ENCODE peak calls at places on chromosomes 7 and 10, in seven cellular contexts. X is iris pigment epithelial cell, F is nephron progenitor cell, J is DMS79 treated with DMSO at 0.1 percent for 48 hours, H is ureter, Z is H4, G is brain microvascular endothelial cell. V is an unnamed sample.

GRCh38 chr7:19117081-19117869 is at the start of gene TWIST1:
- DNase-seq in X (peak; percentile 97), F (peak; percentile 70), J (no peak), H (peak; percentile 66), Z (peak; percentile 92), G (peak; percentile 86), V (no peak)

GRCh38 chr7:12941512-12941911 is 254.1 kb downstream of the ARL4A start:
- DNase-seq in X (peak; percentile 12), F (no peak), J (no peak), H (no peak), Z (no peak), G (no peak), V (no peak)

GRCh38 chr10:72297281-72297967 is 23.7 kb downstream of the DDIT4 start:
- DNase-seq in X (peak; percentile 99), F (no peak), J (no peak), H (peak; percentile 92), Z (peak; percentile 87), G (peak; percentile 98), V (peak; percentile 79)

GRCh38 chr7:127393370-127394058 is 1.0 kb upstream of the ZNF800 start:
- DNase-seq in X (peak; percentile 21), F (peak; percentile 12), J (peak; percentile 49), H (peak; percentile 42), Z (no peak), G (no peak), V (no peak)

GRCh38 chr7:4681922-4682620 is at the start of gene FOXK1:
- DNase-seq in X (peak; percentile 69), F (peak; percentile 87), J (peak; percentile 48), H (peak; percentile 77), Z (peak; percentile 77), G (no peak), V (peak; percentile 78)

GRCh38 chr10:112775347-112775746 is 174.7 kb upstream of the TCF7L2 start:
- DNase-seq in X (peak; percentile 15), F (no peak), J (no peak), H (no peak), Z (no peak), G (no peak), V (no peak)

GRCh38 chr10:80283536-80284199 is 5.8 kb downstream of the MAT1A start:
- DNase-seq in X (no peak), F (no peak), J (no peak), H (no peak), Z (peak; percentile 2), G (no peak), V (no peak)

GRCh38 chr10:72954596-72955569 is at the start of gene PLA2G12B:
- DNase-seq in X (no peak), F (no peak), J (peak; percentile 70), H (no peak), Z (no peak), G (no peak), V (no peak)

GRCh38 chr7:131502810-131503545 is 53.5 kb downstream of the PODXL start:
- DNase-seq in X (peak; percentile 68), F (no peak), J (no peak), H (no peak), Z (no peak), G (peak; percentile 55), V (no peak)

GRCh38 chr10:110420401-110421193 is 77.1 kb upstream of the DUSP5 start:
- DNase-seq in X (peak; percentile 57), F (no peak), J (peak; percentile 37), H (no peak), Z (peak; percentile 71), G (no peak), V (peak; percentile 60)

GRCh38 chr7:25031432-25031831 is 51.5 kb upstream of the OSBPL3 start:
- DNase-seq in X (no peak), F (no peak), J (no peak), H (no peak), Z (peak; percentile 41), G (no peak), V (no peak)

GRCh38 chr10:15494850-15495249 is 123.8 kb upstream of the FAM171A1 start:
- DNase-seq in X (no peak), F (no peak), J (peak; percentile 33), H (no peak), Z (no peak), G (no peak), V (no peak)

GRCh38 chr7:139566736-139567646 is 43.5 kb downstream of the CLEC2L start:
- DNase-seq in X (no peak), F (no peak), J (no peak), H (no peak), Z (no peak), G (no peak), V (no peak)

GRCh38 chr7:127628445-127628844 is 10.5 kb upstream of the PAX4 start:
- DNase-seq in X (no peak), F (peak; percentile 16), J (no peak), H (no peak), Z (no peak), G (no peak), V (no peak)

GRCh38 chr7:54995631-54996340 is 23.0 kb upstream of the EGFR start:
- DNase-seq in X (peak; percentile 82), F (no peak), J (no peak), H (no peak), Z (peak; percentile 49), G (peak; percentile 80), V (no peak)

GRCh38 chr10:12535656-12536055 is 186.3 kb downstream of the CAMK1D start:
- DNase-seq in X (no peak), F (no peak), J (no peak), H (no peak), Z (no peak), G (peak; percentile 32), V (no peak)

GRCh38 chr7:14751461-14751860 is 151.1 kb downstream of the DGKB start:
- DNase-seq in X (peak; percentile 3), F (no peak), J (no peak), H (no peak), Z (no peak), G (no peak), V (no peak)

GRCh38 chr10:106712988-106713387 is 451.5 kb downstream of the SORCS1 start:
- DNase-seq in X (no peak), F (no peak), J (no peak), H (no peak), Z (no peak), G (no peak), V (no peak)

GRCh38 chr10:78211476-78212110 is 177.9 kb downstream of the RPS24 start:
- DNase-seq in X (peak; percentile 38), F (peak; percentile 34), J (peak; percentile 4), H (peak; percentile 60), Z (peak; percentile 27), G (peak; percentile 29), V (no peak)

GRCh38 chr7:157831901-157832810 is 495.4 kb downstream of the DNAJB6 start:
- DNase-seq in X (no peak), F (no peak), J (no peak), H (no peak), Z (no peak), G (no peak), V (no peak)

GRCh38 chr10:133039823-133040704 is 47.7 kb upstream of the ADGRA1 start:
- DNase-seq in X (no peak), F (no peak), J (no peak), H (no peak), Z (no peak), G (no peak), V (no peak)

GRCh38 chr10:71921319-71922027 is 42.7 kb upstream of the CHST3 start:
- DNase-seq in X (no peak), F (peak; percentile 6), J (peak; percentile 48), H (peak; percentile 51), Z (no peak), G (no peak), V (no peak)

V was measured in stomach.